ENCODE peak calls at places on chromosomes 4 and X, in eight cellular contexts. E is IMR-90; Z is suprapubic skin; G is HCEC 1CT; C is mucosa of gallbladder; J is stimulated activated CD4-positive, alpha-beta T cell treated with anti-CD3 and anti-CD28 coated beads, Interleukin-2, amount 100 ng/mL, for 24 hours; S is GM04504; M is upper lobe of right lung. R is an unnamed sample.

GRCh38 chr4:20327808-20328207 is 76.1 kb downstream of the SLIT2 start:
- DNase-seq in M (no peak), C (no peak), J (no peak), Z (no peak), E (no peak), G (no peak), S (no peak), R (no peak)

GRCh38 chr4:24574256-24574655 is 10.1 kb downstream of the DHX15 start:
- DNase-seq in J (no peak), Z (no peak), M (no peak), S (no peak), G (no peak), C (no peak), E (no peak), R (no peak)

GRCh38 chr4:78704981-78705757 is 71.0 kb upstream of the BMP2K start:
- DNase-seq in Z (no peak), M (no peak), E (peak; percentile 78), S (peak; percentile 55), G (peak; percentile 49), J (no peak), C (no peak), R (no peak)

GRCh38 chr4:112564706-112565270 is 48.8 kb upstream of the NEUROG2 start:
- DNase-seq in J (no peak), G (no peak), S (no peak), C (no peak), Z (no peak), M (no peak), E (no peak), R (peak; percentile 31)

GRCh38 chr4:15675363-15675762 is 6.3 kb upstream of the FAM200B start:
- DNase-seq in C (no peak), J (no peak), S (no peak), M (no peak), Z (no peak), E (no peak), G (no peak), R (no peak)

GRCh38 chrX:109889289-109890006 is 113.5 kb upstream of the TMEM164 start:
- DNase-seq in S (no peak), E (peak; percentile 27), J (no peak), Z (no peak), C (no peak), G (peak; percentile 12), M (no peak), R (no peak)

GRCh38 chrX:13463608-13464007 is 105.8 kb upstream of the EGFL6 start:
- DNase-seq in S (peak; percentile 83), J (no peak), C (no peak), E (peak; percentile 98), G (peak; percentile 98), Z (no peak), M (no peak), R (no peak)

GRCh38 chrX:54237014-54237413 is 54.0 kb upstream of the FAM120C start:
- DNase-seq in C (no peak), E (no peak), M (no peak), J (no peak), G (no peak), Z (no peak), S (no peak), R (no peak)

GRCh38 chr4:4852591-4853362 is 6.7 kb upstream of the MSX1 start:
- DNase-seq in E (peak; percentile 76), C (no peak), Z (no peak), G (peak; percentile 17), J (no peak), S (peak; percentile 55), M (peak; percentile 70), R (peak; percentile 72)

GRCh38 chr4:37717575-37717974 is 31.4 kb upstream of the RELL1 start:
- DNase-seq in M (no peak), Z (no peak), S (peak; percentile 43), C (no peak), E (peak; percentile 92), J (no peak), G (peak; percentile 65), R (no peak)

GRCh38 chr4:88022289-88022688 is 14.9 kb downstream of the PKD2 start:
- DNase-seq in J (no peak), Z (no peak), M (no peak), G (no peak), E (no peak), S (no peak), C (no peak), R (no peak)

GRCh38 chr4:80307183-80307735 is 28.3 kb upstream of the CFAP299 start:
- DNase-seq in J (no peak), M (no peak), C (no peak), G (peak; percentile 44), Z (no peak), S (peak; percentile 76), E (peak; percentile 41), R (no peak)

GRCh38 chrX:1618689-1619088 is 3.8 kb downstream of the ASMT start:
- DNase-seq in M (no peak), G (no peak), Z (no peak), E (no peak), S (no peak), J (no peak), C (no peak), R (peak; percentile 73)

GRCh38 chr4:132333723-132334045 is 815.4 kb upstream of the PCDH10 start:
- DNase-seq in M (no peak), E (peak; percentile 49), G (peak; percentile 65), J (no peak), S (peak; percentile 28), Z (no peak), C (no peak), R (no peak)

GRCh38 chr4:82678046-82678445 is 116.3 kb upstream of the TMEM150C start:
- DNase-seq in E (peak; percentile 28), C (no peak), G (no peak), S (no peak), J (no peak), Z (no peak), M (no peak), R (no peak)

GRCh38 chrX:132022115-132022862 is 813 bp upstream of the STK26 start:
- DNase-seq in S (no peak), C (no peak), G (peak; percentile 16), E (no peak), M (no peak), Z (peak; percentile 61), J (peak; percentile 17), R (no peak)

R was measured in H9.